ENCODE peak calls at places on chromosomes 3 and 15, in six cellular contexts. T is uterus, Y is tibial artery, P is heart left ventricle, J is endodermal cell, D is esophagus squamous epithelium. L is an unnamed sample.
A peak's percentile ranks its signal among the peaks of the same experiment; 100 is the strongest.

GRCh38 chr3:66971891-66972551 is 26.1 kb upstream of the KBTBD8 start:
- DNase-seq in P (peak; percentile 76), T (peak; percentile 72), D (peak; percentile 20), Y (peak; percentile 75), J (peak; percentile 92), L (peak; percentile 85)

GRCh38 chr15:75380773-75381172 is 12.4 kb upstream of the MAN2C1 start:
- DNase-seq in J (no peak), D (no peak), P (no peak), Y (no peak), T (no peak), L (no peak)

GRCh38 chr3:71392277-71392676 is 191.3 kb downstream of the FOXP1 start:
- DNase-seq in D (no peak), J (no peak), Y (no peak), T (no peak), P (no peak), L (no peak)

GRCh38 chr15:90101130-90101968 is 919 bp downstream of the IDH2 start:
- DNase-seq in T (peak; percentile 35), J (peak; percentile 74), D (no peak), P (peak; percentile 76), Y (peak; percentile 78), L (no peak)

GRCh38 chr3:170360916-170361315 is 3.4 kb downstream of the SKIL start:
- DNase-seq in T (no peak), P (no peak), J (no peak), D (no peak), Y (no peak), L (no peak)

GRCh38 chr3:130504701-130505100 is 12.3 kb upstream of the COL6A6 start:
- DNase-seq in J (no peak), T (no peak), P (no peak), D (no peak), Y (no peak), L (no peak)

GRCh38 chr3:177830411-177830849 is 633.1 kb upstream of the TBL1XR1 start:
- DNase-seq in J (no peak), T (peak; percentile 61), P (no peak), Y (no peak), D (no peak), L (no peak)

GRCh38 chr15:48515497-48515896 is 130.0 kb downstream of the FBN1 start:
- DNase-seq in J (no peak), T (no peak), Y (no peak), P (no peak), D (no peak), L (no peak)

GRCh38 chr3:30167511-30168135 is 438.8 kb upstream of the TGFBR2 start:
- DNase-seq in T (no peak), J (no peak), P (no peak), D (no peak), Y (no peak), L (no peak)

GRCh38 chr3:57758686-57759085 is 2.6 kb downstream of the SLMAP start:
- DNase-seq in Y (no peak), D (no peak), J (no peak), T (no peak), P (no peak), L (no peak)

GRCh38 chr15:87829651-87830050 is 426.9 kb downstream of the NTRK3 start:
- DNase-seq in J (no peak), D (no peak), T (no peak), Y (no peak), P (peak; percentile 55), L (no peak)

GRCh38 chr15:31481157-31481556 is 154.5 kb downstream of the KLF13 start:
- DNase-seq in D (no peak), P (no peak), J (peak; percentile 5), T (no peak), Y (peak; percentile 7), L (no peak)

GRCh38 chr3:62527484-62527883 is 154.1 kb upstream of the FEZF2 start:
- DNase-seq in Y (no peak), D (no peak), P (no peak), J (no peak), T (no peak), L (no peak)

GRCh38 chr15:67549736-67550135 is 7.2 kb downstream of the MAP2K5 start:
- DNase-seq in Y (no peak), D (no peak), T (no peak), J (no peak), P (no peak), L (no peak)

GRCh38 chr3:37862219-37862711 is 585 bp downstream of the CTDSPL start:
- DNase-seq in T (peak; percentile 62), J (peak; percentile 73), D (no peak), P (peak; percentile 65), Y (peak; percentile 80), L (no peak)

GRCh38 chr15:74206801-74207281 is 4.3 kb upstream of the STRA6 start:
- DNase-seq in J (no peak), P (no peak), Y (no peak), D (no peak), T (no peak), L (no peak)

GRCh38 chr3:25293736-25294135 is 134.3 kb upstream of the RARB start:
- DNase-seq in Y (no peak), D (no peak), J (no peak), T (peak; percentile 18), P (no peak), L (no peak)

GRCh38 chr15:68700395-68701123 is 120.1 kb downstream of the ANP32A start:
- DNase-seq in Y (peak; percentile 85), T (peak; percentile 82), D (no peak), P (peak; percentile 83), J (peak; percentile 75), L (no peak)

GRCh38 chr15:95843241-95843851 is 487.2 kb upstream of the NR2F2 start:
- DNase-seq in P (peak; percentile 33), D (no peak), Y (no peak), J (no peak), T (no peak), L (no peak)

GRCh38 chr3:1251282-1252060 is 158.6 kb downstream of the CNTN6 start:
- DNase-seq in D (no peak), J (no peak), T (no peak), Y (no peak), P (no peak), L (no peak)

GRCh38 chr3:76438971-76439370 is 600.9 kb upstream of the ROBO2 start:
- DNase-seq in T (no peak), P (no peak), D (no peak), Y (no peak), J (no peak), L (no peak)

GRCh38 chr15:68610825-68611224 is 32.0 kb downstream of the CORO2B start:
- DNase-seq in T (no peak), Y (no peak), J (no peak), P (no peak), D (no peak), L (no peak)

GRCh38 chr3:142894493-142894892 is 5.6 kb upstream of the PCOLCE2 start:
- DNase-seq in T (no peak), D (no peak), J (no peak), P (no peak), Y (no peak), L (no peak)

GRCh38 chr3:106688463-106688862 is 688.8 kb upstream of the CCDC54 start:
- DNase-seq in P (peak; percentile 16), D (no peak), Y (no peak), J (no peak), T (no peak), L (no peak)

GRCh38 chr3:71217640-71218222 is 365.8 kb downstream of the FOXP1 start:
- DNase-seq in J (no peak), T (no peak), Y (no peak), P (no peak), D (no peak), L (no peak)

GRCh38 chr3:60399861-60400845 is 851.1 kb downstream of the FHIT start:
- DNase-seq in P (no peak), J (no peak), T (no peak), D (no peak), Y (no peak), L (no peak)

GRCh38 chr3:150252462-150252861 is 155.6 kb upstream of the TSC22D2 start:
- DNase-seq in T (no peak), D (no peak), P (no peak), Y (no peak), J (no peak), L (no peak)

GRCh38 chr3:100777271-100777670 is 68.0 kb downstream of the TFG start:
- DNase-seq in T (no peak), D (no peak), Y (no peak), J (no peak), P (no peak), L (no peak)

GRCh38 chr3:136141296-136141785 is 54.8 kb downstream of the MSL2 start:
- DNase-seq in Y (no peak), P (no peak), T (no peak), J (no peak), D (no peak), L (no peak)

GRCh38 chr15:22941179-22941578 is 39.0 kb downstream of the CYFIP1 start:
- DNase-seq in T (no peak), D (no peak), Y (no peak), P (no peak), J (no peak), L (no peak)

GRCh38 chr3:36380171-36381031 is at the start of gene STAC:
- DNase-seq in Y (peak; percentile 68), P (peak; percentile 23), D (no peak), J (peak; percentile 86), T (peak; percentile 17), L (no peak)

GRCh38 chr3:78163379-78163778 is 1123.5 kb downstream of the ROBO2 start:
- DNase-seq in Y (no peak), P (no peak), D (no peak), T (no peak), J (peak; percentile 53), L (no peak)

GRCh38 chr3:78161736-78162135 is 1121.8 kb downstream of the ROBO2 start:
- DNase-seq in P (no peak), Y (no peak), J (no peak), D (no peak), T (no peak), L (no peak)

GRCh38 chr3:78165876-78166275 is 1126.0 kb downstream of the ROBO2 start:
- DNase-seq in Y (no peak), T (no peak), J (no peak), D (no peak), P (no peak), L (no peak)
- TF ChIP-seq CTCF in Y (no peak), T (no peak), J (peak; percentile 63), D (no peak), P (peak; percentile 31), L (peak; percentile 57)

GRCh38 chr3:65890328-65890727 is 148.4 kb downstream of the MAGI1 start:
- DNase-seq in T (no peak), Y (no peak), P (no peak), J (no peak), D (no peak), L (no peak)
- TF ChIP-seq CTCF in T (no peak), Y (no peak), P (no peak), J (no peak), D (no peak), L (no peak)

GRCh38 chr3:190443257-190443656 is 6.4 kb downstream of the TMEM207 start:
- DNase-seq in D (no peak), Y (no peak), P (no peak), T (no peak), J (no peak), L (no peak)
- TF ChIP-seq CTCF in D (no peak), Y (no peak), P (no peak), T (peak; percentile 22), J (peak; percentile 70), L (peak; percentile 63)

DNA sequence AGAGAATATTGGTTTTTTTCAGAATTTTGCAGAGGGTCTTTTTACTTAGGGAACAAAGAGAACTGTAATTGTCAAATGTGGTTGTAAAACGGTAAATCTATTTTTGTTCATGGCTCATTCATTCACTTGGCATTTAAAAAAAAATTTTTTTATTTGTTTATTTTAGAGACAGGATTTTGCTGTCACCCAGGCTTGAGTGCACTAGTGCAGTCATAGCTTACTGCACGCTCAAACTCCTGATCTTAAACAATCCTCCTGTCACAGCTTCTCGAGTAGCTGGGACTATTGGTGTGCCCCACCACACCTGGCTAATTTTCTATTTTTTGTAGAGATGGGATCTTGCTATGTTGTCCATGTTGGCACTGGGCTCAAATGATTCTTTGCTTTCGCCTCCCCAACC is 301.8 kb downstream of the LPP start:
- DNase-seq in Y (no peak), T (no peak), D (no peak), P (no peak), J (no peak), L (no peak)
- TF ChIP-seq CTCF in Y (no peak), T (no peak), D (no peak), P (no peak), J (no peak), L (no peak)